ENCODE peak calls at places on chromosomes 13 and 19, in eight cellular contexts. X is prostate gland, T is HCT116, D is transverse colon, S is HepG2, W is breast epithelium, A is endothelial cell of umbilical vein, I is spleen. G is an unnamed sample.

GRCh38 chr13:35979378-35979911 is 151.7 kb downstream of the DCLK1 start:
- DNase-seq in A (peak; percentile 39), S (no peak), X (no peak), I (no peak), T (no peak), D (peak; percentile 45), W (peak; percentile 64), G (peak; percentile 37)

GRCh38 chr13:59391696-59392095 is 772.0 kb downstream of the DIAPH3 start:
- DNase-seq in S (peak; percentile 39), D (peak; percentile 49), X (no peak), I (no peak), W (no peak), A (peak; percentile 78), T (peak; percentile 16), G (peak; percentile 42)

GRCh38 chr13:32209670-32210069 is 105.5 kb downstream of the ZAR1L start:
- DNase-seq in S (no peak), W (no peak), A (no peak), I (no peak), X (no peak), D (no peak), T (no peak), G (no peak)

GRCh38 chr19:57075801-57076492 is 43.8 kb upstream of the USP29 start:
- DNase-seq in S (peak; percentile 65), X (no peak), D (no peak), I (no peak), W (no peak), A (no peak), T (no peak), G (no peak)

GRCh38 chr13:80584785-80585184 is 243.9 kb upstream of the SPRY2 start:
- DNase-seq in W (no peak), T (no peak), S (no peak), A (no peak), X (no peak), I (no peak), D (no peak), G (no peak)

GRCh38 chr19:57276430-57276829 is 3.9 kb upstream of the ZNF460 start:
- DNase-seq in S (peak; percentile 45), X (no peak), T (no peak), W (no peak), A (no peak), D (no peak), I (no peak), G (no peak)

GRCh38 chr13:113407103-113407530 is 43.2 kb upstream of the GRTP1 start:
- DNase-seq in A (no peak), D (no peak), T (no peak), I (peak; percentile 64), X (no peak), W (no peak), S (no peak), G (no peak)

GRCh38 chr19:46442808-46443450 is 14.2 kb upstream of the PNMA8C start:
- DNase-seq in X (peak; percentile 71), T (no peak), D (no peak), S (no peak), I (no peak), A (peak; percentile 59), W (no peak), G (peak; percentile 55)

GRCh38 chr19:51127755-51128154 is 3.0 kb downstream of the SIGLEC9 start:
- DNase-seq in D (peak; percentile 28), A (no peak), T (no peak), I (peak; percentile 74), X (no peak), W (no peak), S (no peak), G (no peak)

GRCh38 chr13:111413407-111414187 is 93.2 kb downstream of the TEX29 start:
- DNase-seq in A (no peak), I (no peak), D (no peak), S (no peak), W (no peak), X (no peak), T (no peak), G (no peak)

DNA sequence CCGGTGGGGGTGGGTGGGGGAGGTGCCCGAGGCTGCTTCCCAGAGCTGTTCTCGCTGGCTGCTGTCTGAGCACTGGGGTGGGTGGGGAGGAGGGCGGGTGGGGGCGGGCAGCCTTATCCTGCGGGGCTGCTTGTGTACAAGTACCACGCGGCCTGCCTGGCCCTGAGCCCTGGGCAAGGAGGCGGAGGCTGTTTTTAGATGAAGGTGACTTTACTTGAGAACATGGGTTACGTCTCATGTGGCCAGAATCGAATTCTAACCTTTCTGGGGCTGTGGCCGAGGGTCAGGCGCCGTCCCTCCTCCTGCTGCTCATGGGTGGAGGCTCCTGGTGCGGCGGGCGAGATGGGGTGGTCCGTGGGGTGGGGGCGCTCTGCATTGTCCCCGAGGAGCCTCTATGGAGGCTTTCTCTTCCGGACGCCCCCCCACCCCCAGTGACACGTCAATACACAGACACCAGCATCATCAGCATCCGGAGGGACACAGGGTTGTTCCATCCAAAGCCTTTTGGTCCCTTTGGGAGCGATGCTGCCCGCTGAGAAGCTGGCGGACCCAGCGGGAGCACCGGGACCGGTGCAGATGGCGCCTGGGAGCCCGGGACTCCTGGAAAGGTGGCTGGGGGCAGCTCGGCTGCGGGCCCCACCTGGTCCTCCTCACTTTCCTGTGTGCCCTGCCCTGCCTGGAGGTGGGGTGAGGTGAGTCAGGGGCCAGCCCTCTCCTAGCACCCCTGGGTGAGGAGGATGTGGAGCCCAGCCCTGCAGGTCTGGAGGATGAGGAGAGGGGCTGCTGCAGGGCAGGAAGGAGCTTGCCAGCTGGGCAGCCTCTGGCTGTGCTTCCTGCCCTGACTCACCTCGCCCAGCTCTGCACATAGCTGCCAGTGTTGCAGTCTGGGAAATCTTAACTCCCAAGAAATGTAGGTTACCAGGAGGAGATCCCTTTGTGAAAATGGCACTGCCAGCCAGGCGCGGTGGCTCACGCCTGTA is 3.4 kb downstream of the BSG start:
- DNase-seq in A (peak; percentile 50), I (no peak), X (no peak), D (no peak), T (no peak), W (no peak), S (no peak), G (peak; percentile 81)
- TF ChIP-seq POLR2A in A (no peak), I (no peak), X (no peak), D (no peak), T (no peak), W (no peak), S (no peak), G (no peak)

DNA sequence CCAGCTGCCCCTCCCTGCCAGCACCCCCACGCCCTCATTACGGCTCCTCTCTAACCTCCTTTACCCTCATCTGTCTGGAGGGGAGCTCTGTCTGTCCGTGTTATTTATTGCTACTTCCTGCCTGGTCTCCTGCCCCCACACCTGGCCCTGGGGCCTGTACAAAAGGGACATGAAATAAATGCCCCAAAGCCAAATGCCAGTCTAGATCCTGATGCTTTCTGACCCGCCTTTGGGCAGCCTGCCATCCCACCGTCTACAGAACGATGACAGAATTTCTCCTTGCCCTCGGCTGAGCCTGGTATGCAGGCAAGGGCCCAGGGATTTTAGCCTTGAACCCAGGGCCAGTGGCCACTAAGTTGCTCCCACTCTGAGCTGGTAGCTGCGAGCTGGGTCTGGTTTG is 15.4 kb upstream of the CD22 start:
- DNase-seq in T (no peak), I (no peak), W (no peak), X (no peak), S (no peak), A (no peak), D (no peak), G (no peak)
- H3K4me3 ChIP-seq in T (no peak overlapping the region), I (no peak overlapping the region), W (no peak overlapping the region), X (no peak overlapping the region), S (no peak overlapping the region), A (no peak overlapping the region), D (no peak overlapping the region), G (no peak overlapping the region)

GRCh38 chr19:3780786-3781304 is 5.3 kb downstream of the MATK start:
- DNase-seq in W (no peak), X (no peak), I (no peak), A (no peak), D (no peak), T (no peak), S (no peak), G (no peak)

GRCh38 chr19:3782330-3782729 is 3.9 kb downstream of the MATK start:
- DNase-seq in X (no peak), S (no peak), D (no peak), W (no peak), A (no peak), I (no peak), T (no peak), G (no peak)

GRCh38 chr19:3783660-3784584 is 2.3 kb downstream of the MATK start:
- DNase-seq in X (no peak), S (peak; percentile 47), W (no peak), T (no peak), I (peak; percentile 76), D (no peak), A (no peak), G (no peak)

GRCh38 chr19:3782903-3783302 is 3.3 kb downstream of the MATK start:
- DNase-seq in X (no peak), T (no peak), I (no peak), D (no peak), S (no peak), A (no peak), W (no peak), G (no peak)

GRCh38 chr19:3781603-3782002 is 4.6 kb downstream of the MATK start:
- DNase-seq in X (no peak), S (no peak), W (no peak), A (no peak), T (no peak), I (no peak), D (no peak), G (no peak)
- TF ChIP-seq POLR2AphosphoS5 in X (no peak), S (no peak), W (no peak), A (no peak), T (no peak), I (no peak), D (no peak), G (no peak)

GRCh38 chr19:1173845-1174809 is at the start of gene SBNO2:
- DNase-seq in T (peak; percentile 72), D (peak; percentile 95), X (peak; percentile 80), S (peak; percentile 69), W (peak; percentile 68), I (peak; percentile 96), A (peak; percentile 89), G (peak; percentile 95)
- TF ChIP-seq POLR2A in T (peak; percentile 71), D (peak; percentile 72), X (peak; percentile 88), S (peak; percentile 74), W (peak; percentile 34), I (peak; percentile 84), A (peak; percentile 95), G (no peak)

GRCh38 chr13:106132216-106132615 is 403.2 kb downstream of the EFNB2 start:
- DNase-seq in I (no peak), W (no peak), A (no peak), X (no peak), S (no peak), T (no peak), D (no peak), G (no peak)
- H3K4me3 ChIP-seq in I (no peak overlapping the region), W (no peak overlapping the region), A (no peak overlapping the region), X (no peak overlapping the region), S (no peak overlapping the region), T (no peak overlapping the region), D (no peak overlapping the region), G (no peak overlapping the region)

DNA sequence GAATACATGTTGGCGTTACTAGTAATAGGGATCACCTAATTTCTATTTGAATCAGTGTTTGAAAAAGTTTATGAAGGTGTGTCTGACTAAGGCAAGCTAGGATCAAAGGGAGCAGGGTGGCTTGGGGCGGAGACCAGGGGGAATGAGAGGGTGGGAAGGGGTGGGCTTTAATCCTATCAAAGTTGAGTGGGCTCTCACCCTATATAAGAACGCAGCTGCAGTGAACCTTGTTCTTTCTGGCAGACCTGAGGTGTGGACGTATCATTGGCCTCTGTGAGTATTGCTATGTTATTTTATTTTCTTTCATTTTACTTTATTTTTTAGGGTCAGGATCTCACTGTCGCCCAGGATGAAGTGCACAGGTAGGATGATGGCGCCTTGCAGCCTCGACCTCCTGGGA is 37.4 kb downstream of the NLRP12 start:
- DNase-seq in S (no peak), T (no peak), D (no peak), A (no peak), I (no peak), X (no peak), W (no peak), G (no peak)
- TF ChIP-seq POLR2AphosphoS5 in S (no peak), T (no peak), D (no peak), A (no peak), I (no peak), X (no peak), W (no peak), G (no peak)